ENCODE peak calls at places on chromosomes 6 and 20, in four cellular contexts. M is breast epithelium, P is SJSA1, G is cardiac muscle cell. K is an unnamed sample.
A peak's percentile ranks its signal among the peaks of the same experiment; 100 is the strongest.

GRCh38 chr6:97195117-97195516 is 87.9 kb downstream of the MMS22L start:
- DNase-seq in P (no peak), G (peak; percentile 66), M (no peak), K (no peak)

GRCh38 chr6:144190593-144190992 is 40.3 kb downstream of the STX11 start:
- DNase-seq in P (no peak), M (no peak), G (peak; percentile 74), K (no peak)

GRCh38 chr6:154433477-154434241 is 76.8 kb downstream of the CNKSR3 start:
- DNase-seq in P (no peak), M (no peak), G (no peak), K (no peak)

GRCh38 chr6:110544472-110544871 is 68.1 kb upstream of the SLC22A16 start:
- DNase-seq in M (no peak), P (no peak), G (no peak), K (no peak)

GRCh38 chr20:48718914-48719578 is 108.8 kb downstream of the PREX1 start:
- DNase-seq in P (no peak), G (no peak), M (no peak), K (peak; percentile 40)

GRCh38 chr6:44664716-44665115 is 277.2 kb downstream of the CDC5L start:
- DNase-seq in M (no peak), P (no peak), G (peak; percentile 54), K (no peak)

GRCh38 chr20:14214046-14214445 is 123.4 kb downstream of the FLRT3 start:
- DNase-seq in M (no peak), G (no peak), P (no peak), K (no peak)

GRCh38 chr6:11069760-11070159 is 23.9 kb upstream of the SMIM13 start:
- DNase-seq in P (no peak), M (no peak), G (no peak), K (no peak)

GRCh38 chr20:36471885-36472642 is 69.3 kb upstream of the MYL9 start:
- DNase-seq in M (no peak), P (no peak), G (no peak), K (no peak)

GRCh38 chr20:14716251-14716650 is 378.8 kb upstream of the FLRT3 start:
- DNase-seq in M (no peak), G (no peak), P (no peak), K (no peak)

GRCh38 chr6:72132425-72132824 is 246.1 kb downstream of the RIMS1 start:
- DNase-seq in M (no peak), P (no peak), G (no peak), K (no peak)

GRCh38 chr6:56850618-56851017 is 104.3 kb upstream of the BEND6 start:
- DNase-seq in M (no peak), G (no peak), P (no peak), K (no peak)

GRCh38 chr20:35669681-35670080 is 5.0 kb upstream of the CPNE1 start:
- DNase-seq in P (no peak), G (no peak), M (no peak), K (no peak)

GRCh38 chr6:32149932-32150920 is 1.5 kb downstream of the PRRT1 start:
- DNase-seq in P (no peak), G (no peak), M (no peak), K (no peak)

GRCh38 chr20:63861981-63862901 is 943 bp downstream of the ABHD16B start:
- DNase-seq in G (no peak), M (no peak), P (no peak), K (no peak)

GRCh38 chr20:58597021-58597940 is 53.8 kb upstream of the STX16 start:
- DNase-seq in M (no peak), P (no peak), G (no peak), K (no peak)

GRCh38 chr6:154460306-154461071 is 50.0 kb downstream of the CNKSR3 start:
- DNase-seq in P (peak; percentile 52), M (no peak), G (peak; percentile 77), K (no peak)

GRCh38 chr20:7505152-7505834 is 435.0 kb downstream of the HAO1 start:
- DNase-seq in M (no peak), P (no peak), G (no peak), K (no peak)

GRCh38 chr6:109441069-109441816 is 719 bp downstream of the SMPD2 start:
- DNase-seq in P (no peak), G (peak; percentile 56), M (peak; percentile 53), K (peak; percentile 79)

GRCh38 chr6:110448846-110449544 is 27.4 kb downstream of the SLC22A16 start:
- DNase-seq in G (no peak), M (no peak), P (no peak), K (no peak)

GRCh38 chr6:145272246-145272645 is 463.1 kb downstream of the EPM2A start:
- DNase-seq in G (no peak), M (no peak), P (no peak), K (no peak)

GRCh38 chr20:41078329-41078728 is 49.7 kb downstream of the TOP1 start:
- DNase-seq in G (peak; percentile 76), P (no peak), M (no peak), K (peak; percentile 8)

GRCh38 chr20:41074441-41074840 is 45.8 kb downstream of the TOP1 start:
- DNase-seq in M (no peak), G (no peak), P (no peak), K (no peak)

GRCh38 chr20:41072919-41073318 is 44.3 kb downstream of the TOP1 start:
- DNase-seq in P (no peak), M (no peak), G (no peak), K (no peak)

GRCh38 chr20:41079066-41079465 is 50.4 kb downstream of the TOP1 start:
- DNase-seq in P (no peak), M (no peak), G (no peak), K (no peak)

GRCh38 chr20:41076776-41077175 is 48.2 kb downstream of the TOP1 start:
- DNase-seq in G (no peak), P (no peak), M (no peak), K (peak; percentile 14)
- H3K4me1 ChIP-seq in G (peaks cover 9% of the 10 kb centered on the region), P (peaks cover 52% of the 10 kb centered on the region), M (no peaks in the 10 kb centered on the region), K (peaks cover 65% of the 10 kb centered on the region)

DNA sequence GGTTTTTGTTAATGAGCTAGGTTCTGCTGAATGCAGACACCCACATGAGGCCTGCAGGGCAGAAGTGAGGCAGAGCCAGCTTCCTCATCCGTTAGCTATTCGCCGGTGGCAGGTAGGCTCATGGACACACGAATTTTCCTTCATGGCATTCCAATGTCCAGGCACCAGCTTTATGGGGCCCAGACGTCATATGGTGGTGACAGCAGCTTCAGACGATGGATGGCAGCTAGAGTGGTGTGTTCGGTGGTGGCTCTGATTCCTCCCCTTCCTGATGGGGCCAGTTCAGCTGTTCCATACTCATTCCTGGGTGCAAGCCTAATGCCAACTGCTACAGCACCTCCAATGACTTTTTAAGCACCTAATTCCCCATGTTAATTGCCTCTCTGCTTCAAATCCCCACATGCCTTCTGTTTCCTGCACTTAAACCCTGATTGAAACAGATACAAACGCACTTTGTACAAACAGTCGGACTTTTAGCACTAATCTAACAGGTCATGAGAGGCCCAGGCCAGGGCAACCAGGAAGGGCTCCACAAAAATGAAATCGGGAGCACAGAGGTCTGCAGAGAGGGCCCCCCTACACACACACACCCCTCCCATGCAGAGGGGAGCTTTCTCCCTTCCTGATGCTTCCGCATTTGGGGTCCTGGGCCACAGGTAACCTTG is 35.7 kb upstream of the MLN start:
- DNase-seq in P (no peak), M (no peak), G (no peak), K (no peak)
- H3K4me3 ChIP-seq in P (no peak overlapping the region), M (no peak overlapping the region), G (no peak overlapping the region), K (no peak overlapping the region)

DNA sequence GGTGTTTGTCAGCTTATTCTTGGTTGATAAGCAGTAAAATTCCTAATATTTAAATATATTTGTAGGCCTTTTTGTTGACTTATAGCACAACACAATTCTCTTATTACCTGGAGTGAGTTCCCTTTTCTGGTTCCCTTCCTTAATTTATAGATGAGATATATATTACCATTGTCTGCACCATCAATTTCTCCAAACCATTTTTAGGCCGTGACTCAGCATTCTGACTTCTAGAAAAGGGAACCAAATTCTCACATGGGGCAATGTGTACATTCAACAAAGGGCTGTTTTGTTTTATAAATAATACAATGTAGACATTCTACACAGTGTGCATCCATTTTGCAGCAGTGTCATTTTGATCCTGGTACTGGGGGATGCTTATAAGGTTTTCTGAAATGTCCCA is 52.8 kb downstream of the NCOA7 start:
- DNase-seq in M (no peak), P (no peak), G (no peak), K (no peak)
- H3K27ac ChIP-seq in M (peak overlapping the region; percentile 28), P (no peak overlapping the region), G (no peak overlapping the region), K (no peak overlapping the region)

DNA sequence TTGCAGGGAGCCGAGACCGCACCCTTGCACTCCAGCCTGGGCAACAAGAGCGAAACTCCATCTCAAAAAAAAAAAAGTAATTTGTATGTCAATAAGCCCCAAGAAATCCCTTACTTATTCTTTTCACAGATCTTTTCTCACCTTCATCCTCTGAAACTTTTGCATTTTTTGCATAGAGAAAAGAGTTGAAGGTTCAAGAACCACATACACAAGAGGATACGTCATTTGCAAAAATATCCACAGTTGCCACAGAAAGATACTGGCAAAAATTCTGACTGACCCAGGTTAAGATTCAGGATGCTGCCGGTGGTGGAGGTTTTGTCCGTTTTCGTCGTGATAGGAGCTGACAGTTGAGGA is 94.5 kb downstream of the ZMYND8 start:
- DNase-seq in M (no peak), P (no peak), G (no peak), K (no peak)
- H3K4me1 ChIP-seq in M (no peaks in the 10 kb centered on the region), P (peaks cover 30% of the 10 kb centered on the region), G (peaks cover 8% of the 10 kb centered on the region), K (no peaks in the 10 kb centered on the region)

GRCh38 chr6:150068173-150068785 is 642 bp downstream of the ULBP3 start:
- DNase-seq in G (no peak), P (no peak), M (no peak), K (peak; percentile 22)

GRCh38 chr6:150068786-150069648 is at the start of gene ULBP3:
- DNase-seq in G (peak; percentile 95), P (peak; percentile 97), M (peak; percentile 82), K (peak; percentile 52)

GRCh38 chr6:150070236-150070860 is 1.4 kb upstream of the ULBP3 start:
- DNase-seq in P (no peak), M (no peak), G (no peak), K (no peak)

GRCh38 chr6:150072201-150072600 is 3.3 kb upstream of the ULBP3 start:
- DNase-seq in M (peak; percentile 81), G (peak; percentile 14), P (peak; percentile 85), K (no peak)

DNA sequence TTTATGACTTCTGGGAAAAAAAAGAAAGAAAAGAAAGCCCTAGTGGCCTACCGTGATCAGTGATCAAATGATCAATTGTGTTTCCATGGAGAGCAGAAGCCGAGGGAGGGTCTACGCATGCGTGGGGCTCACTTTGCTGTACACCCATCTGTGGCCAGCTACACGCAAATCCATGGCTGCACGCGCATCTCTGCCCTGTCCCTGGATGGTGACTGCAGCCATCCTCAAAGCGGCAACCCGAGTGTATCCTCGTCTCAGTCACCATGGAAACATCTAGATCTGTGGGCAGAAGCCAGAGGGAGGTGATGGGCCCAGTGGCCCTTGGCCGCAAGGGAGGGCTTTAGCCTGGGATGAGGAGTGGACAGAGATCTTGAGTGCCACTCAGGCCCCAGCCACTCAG is 786 bp upstream of the ULBP3 start:
- DNase-seq in G (no peak), M (no peak), P (no peak), K (no peak)
- H3K4me3 ChIP-seq in G (peak overlapping the region; percentile 46), M (peak overlapping the region; percentile 71), P (no peak overlapping the region), K (no peak overlapping the region)

DNA sequence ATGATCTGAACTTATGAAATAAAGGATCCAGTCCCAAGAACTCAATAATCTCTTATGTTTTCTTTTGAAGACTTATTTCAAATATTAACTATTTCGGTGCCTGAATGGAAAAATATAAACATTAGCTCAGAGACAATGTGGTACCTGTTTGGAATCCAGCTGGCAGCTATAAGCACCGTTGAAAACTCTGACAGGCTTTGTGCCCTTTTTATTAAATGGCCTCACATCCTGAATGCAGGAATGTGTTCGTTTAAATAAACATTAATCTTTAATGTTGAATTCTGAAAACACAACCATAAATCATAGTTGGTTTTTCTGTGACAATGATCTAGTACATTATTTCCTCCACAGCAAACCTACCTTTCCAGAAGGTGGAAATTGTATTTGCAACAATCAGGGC is 4.4 kb upstream of the KIAA0319 start:
- DNase-seq in G (no peak), P (no peak), M (no peak), K (no peak)
- H3K27ac ChIP-seq in G (peak overlapping the region; percentile 64), P (no peak overlapping the region), M (no peak overlapping the region), K (no peak overlapping the region)

K was measured in CD4-positive, alpha-beta memory T cell.